ENCODE peak calls at places on chromosomes 16 and 17, in four cellular contexts. Q is IMR-90, C is left ventricle myocardium inferior, N is right cardiac atrium. M is an unnamed sample.

GRCh38 chr17:75036643-75037268 is 10.0 kb downstream of the ATP5PD start:
- DNase-seq in C (peak; percentile 89), N (peak; percentile 94), Q (peak; percentile 77), M (peak; percentile 55)

GRCh38 chr17:20997711-20998570 is 44.9 kb downstream of the USP22 start:
- DNase-seq in C (no peak), Q (no peak), N (no peak), M (peak; percentile 76)

GRCh38 chr17:10224592-10225195 is 26.3 kb upstream of the GAS7 start:
- DNase-seq in Q (no peak), C (no peak), N (no peak), M (no peak)

GRCh38 chr17:7573324-7574080 is 5.9 kb upstream of the CD68 start:
- DNase-seq in C (peak; percentile 90), Q (peak; percentile 90), N (peak; percentile 96), M (peak; percentile 98)

GRCh38 chr16:65065031-65065430 is 56.8 kb downstream of the CDH11 start:
- DNase-seq in C (no peak), N (no peak), Q (no peak), M (no peak)

GRCh38 chr16:88619859-88620655 is 18.3 kb upstream of the IL17C start:
- DNase-seq in Q (peak; percentile 98), C (no peak), N (no peak), M (no peak)

GRCh38 chr16:89118361-89119061 is 24.9 kb downstream of the ACSF3 start:
- DNase-seq in Q (no peak), C (peak; percentile 3), N (peak; percentile 43), M (no peak)

GRCh38 chr16:80723981-80724380 is 80.4 kb downstream of the CDYL2 start:
- DNase-seq in C (no peak), N (no peak), Q (no peak), M (no peak)

GRCh38 chr16:1331712-1332617 is 1.5 kb upstream of the BAIAP3 start:
- DNase-seq in Q (peak; percentile 30), N (peak; percentile 78), C (peak; percentile 63), M (peak; percentile 97)

GRCh38 chr16:54934536-54935410 is 4.1 kb downstream of the IRX5 start:
- DNase-seq in C (no peak), N (peak; percentile 39), Q (no peak), M (peak; percentile 85)

GRCh38 chr17:73791644-73792043 is 147.4 kb upstream of the SDK2 start:
- DNase-seq in C (no peak), N (no peak), Q (no peak), M (no peak)

GRCh38 chr17:17186051-17186450 is 20.1 kb downstream of the PLD6 start:
- DNase-seq in Q (peak; percentile 12), N (no peak), C (no peak), M (no peak)

GRCh38 chr17:77107506-77108433 is 33.0 kb upstream of the SEC14L1 start:
- DNase-seq in C (no peak), N (no peak), Q (peak; percentile 39), M (no peak)

GRCh38 chr17:72954595-72954994 is 137.9 kb downstream of the SLC39A11 start:
- DNase-seq in N (no peak), Q (no peak), C (no peak), M (no peak)

GRCh38 chr17:42937712-42938596 is 26.3 kb downstream of the AARSD1 start:
- DNase-seq in C (no peak), N (no peak), Q (peak; percentile 64), M (peak; percentile 81)

GRCh38 chr17:75110307-75110937 is 653 bp downstream of the ARMC7 start:
- DNase-seq in C (no peak), Q (no peak), N (peak; percentile 74), M (no peak)

GRCh38 chr16:29668267-29668666 is 5.2 kb downstream of the SPN start:
- DNase-seq in N (no peak), C (no peak), Q (no peak), M (no peak)

GRCh38 chr16:55324491-55325447 is 766 bp downstream of the IRX6 start:
- DNase-seq in C (no peak), N (no peak), Q (no peak), M (peak; percentile 72)

GRCh38 chr16:54397190-54397835 is 110.7 kb upstream of the IRX3 start:
- DNase-seq in Q (no peak), C (no peak), N (no peak), M (no peak)

GRCh38 chr17:35947156-35947585 is 3.7 kb upstream of the LYZL6 start:
- DNase-seq in Q (peak; percentile 21), N (peak; percentile 64), C (no peak), M (peak; percentile 53)

GRCh38 chr17:64385187-64386083 is 5.2 kb downstream of the PECAM1 start:
- DNase-seq in Q (peak; percentile 88), C (peak; percentile 34), N (peak; percentile 68), M (no peak)

GRCh38 chr16:79403534-79403933 is 197.0 kb downstream of the MAF start:
- DNase-seq in Q (no peak), N (no peak), C (no peak), M (no peak)

GRCh38 chr17:72578817-72579470 is 458.1 kb downstream of the SOX9 start:
- DNase-seq in C (no peak), N (no peak), Q (no peak), M (no peak)

GRCh38 chr17:62757518-62757951 is 50.6 kb downstream of the MARCHF10 start:
- DNase-seq in C (no peak), Q (peak; percentile 16), N (no peak), M (no peak)

GRCh38 chr16:79213214-79213613 is 387.3 kb downstream of the MAF start:
- DNase-seq in C (no peak), Q (no peak), N (no peak), M (peak; percentile 34)

GRCh38 chr17:48908047-48908843 is at the start of gene UBE2Z:
- DNase-seq in N (peak; percentile 98), Q (peak; percentile 95), C (peak; percentile 95), M (peak; percentile 98)

GRCh38 chr16:23039118-23039517 is 110.1 kb downstream of the USP31 start:
- DNase-seq in C (no peak), N (no peak), Q (no peak), M (no peak)
- H3K27me3 ChIP-seq in C (no peaks in the 10 kb centered on the region), N (no peaks in the 10 kb centered on the region), Q (no peaks in the 10 kb centered on the region), M (no peaks in the 10 kb centered on the region)

GRCh38 chr16:82761858-82762257 is 135.1 kb downstream of the CDH13 start:
- DNase-seq in Q (peak; percentile 38), N (no peak), C (no peak), M (no peak)

GRCh38 chr16:82767808-82768207 is 141.0 kb downstream of the CDH13 start:
- DNase-seq in C (no peak), Q (no peak), N (no peak), M (no peak)

GRCh38 chr16:82767198-82767597 is 140.4 kb downstream of the CDH13 start:
- DNase-seq in C (no peak), Q (no peak), N (no peak), M (no peak)

GRCh38 chr16:82761236-82761635 is 134.5 kb downstream of the CDH13 start:
- DNase-seq in Q (peak; percentile 74), N (peak; percentile 87), C (peak; percentile 87), M (no peak)

DNA sequence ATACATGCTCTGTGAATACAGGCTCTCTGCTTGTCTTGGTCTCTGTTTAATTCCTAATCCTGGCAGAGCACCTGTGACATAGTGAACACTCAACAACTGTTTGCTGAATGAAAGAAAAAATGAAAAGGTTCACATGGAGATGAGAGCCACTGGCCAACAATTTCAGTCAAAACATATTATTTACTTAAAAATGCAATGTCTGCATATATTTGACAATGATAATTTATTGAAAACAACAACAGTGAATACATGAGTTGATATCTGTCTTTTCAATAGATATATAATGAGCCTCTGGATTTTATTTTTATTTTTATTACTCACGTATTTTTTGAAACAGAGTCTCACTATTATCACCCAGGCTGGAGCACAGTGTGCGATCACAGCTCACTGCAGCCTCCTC is 136.6 kb downstream of the CDH13 start:
- DNase-seq in Q (no peak), N (no peak), C (no peak), M (no peak)
- H3K4me3 ChIP-seq in Q (no peak overlapping the region), N (no peak overlapping the region), C (no peak overlapping the region), M (no peak overlapping the region)

DNA sequence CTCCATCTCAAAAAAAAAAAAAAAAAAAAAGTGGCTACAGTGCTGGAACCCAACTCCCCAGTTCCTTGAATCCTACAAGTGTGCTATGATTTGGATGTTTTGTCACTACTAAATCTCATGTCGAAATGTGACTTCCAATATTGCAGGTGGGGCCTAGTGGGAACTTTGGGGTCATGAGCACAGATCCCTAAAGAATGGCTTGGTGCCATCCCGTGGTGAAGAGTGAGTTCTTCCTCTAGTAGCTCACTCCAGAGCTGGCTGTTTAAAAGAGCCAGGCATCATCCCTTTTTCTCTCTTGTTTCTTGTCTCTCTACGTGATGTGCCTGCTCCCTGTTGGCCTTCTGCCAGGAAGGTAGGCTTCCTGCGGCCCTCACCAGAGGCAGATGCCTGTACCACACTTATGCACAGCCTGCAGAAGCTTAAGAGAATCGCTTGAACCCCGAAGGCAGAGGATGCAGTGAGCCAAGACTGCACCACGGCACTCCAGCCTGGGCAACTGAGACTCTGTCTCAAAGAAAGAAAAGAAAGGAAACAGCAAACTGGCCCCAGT is 3.0 kb downstream of the MT1E start:
- DNase-seq in Q (no peak), N (no peak), C (no peak), M (no peak)
- H3K27me3 ChIP-seq in Q (peaks cover 25% of the 10 kb centered on the region), N (no peaks in the 10 kb centered on the region), C (peaks cover 3% of the 10 kb centered on the region), M (peaks cover 94% of the 10 kb centered on the region)

DNA sequence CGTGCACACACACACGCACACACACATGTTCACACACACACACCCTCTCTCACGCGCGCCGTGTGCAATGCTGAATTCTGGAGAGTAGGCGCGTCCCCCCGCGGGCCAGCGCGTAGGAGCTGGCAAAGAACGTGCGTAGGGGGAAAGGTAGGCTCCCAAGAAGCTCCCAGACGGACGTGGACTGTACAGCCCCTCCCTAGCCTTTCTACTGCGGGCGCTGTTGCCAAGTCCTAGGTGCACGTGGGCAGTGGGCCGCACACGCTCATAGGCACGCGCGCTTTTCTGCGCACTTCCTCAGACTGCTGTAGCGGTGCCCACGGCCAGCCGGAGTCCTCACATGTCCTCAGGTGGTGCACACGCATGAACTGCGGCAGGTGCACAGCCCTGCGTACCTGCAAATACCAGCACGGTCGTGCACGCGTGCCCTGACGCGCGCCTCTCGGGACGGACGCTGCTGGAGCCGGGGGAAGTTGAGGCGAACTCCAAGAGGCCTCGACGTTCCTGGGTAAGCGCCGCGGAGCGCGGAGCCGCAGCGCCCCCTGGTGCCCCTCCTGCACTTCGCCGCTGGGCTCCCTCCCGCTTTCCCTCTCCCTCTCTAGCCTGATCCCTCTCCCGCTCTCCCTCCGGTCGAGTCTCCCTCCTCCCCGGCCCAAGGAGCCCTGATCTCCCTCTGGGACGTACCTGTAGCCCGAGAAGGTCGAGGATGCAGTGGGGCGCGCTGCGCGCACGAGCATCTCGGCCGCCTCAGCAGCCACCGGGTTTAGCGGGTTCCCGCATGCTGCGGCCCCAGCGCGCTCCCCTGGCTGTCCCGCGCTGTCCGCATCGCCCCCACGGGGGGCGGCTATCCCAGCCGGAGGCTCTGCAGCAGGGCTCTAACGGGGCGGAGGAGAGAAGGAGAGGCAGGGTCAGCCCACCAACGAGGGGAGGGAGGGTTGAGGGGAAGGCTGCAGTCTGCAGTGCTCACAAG is 749 bp downstream of the GRIN2A start:
- DNase-seq in Q (peak; percentile 11), N (peak; percentile 87), C (peak; percentile 52), M (peak; percentile 94)
- H3K4me3 ChIP-seq in Q (no peak overlapping the region), N (no peak overlapping the region), C (peak overlapping the region; percentile 61), M (peak overlapping the region; percentile 67)

GRCh38 chr17:53492532-53492931 is 330.2 kb upstream of the KIF2B start:
- DNase-seq in N (no peak), Q (no peak), C (no peak), M (no peak)

GRCh38 chr17:53499277-53499676 is 323.4 kb upstream of the KIF2B start:
- DNase-seq in C (no peak), Q (no peak), N (no peak), M (no peak)

GRCh38 chr17:53490447-53490968 is 332.2 kb upstream of the KIF2B start:
- DNase-seq in Q (no peak), C (no peak), N (no peak), M (no peak)

GRCh38 chr17:53496356-53496755 is 326.4 kb upstream of the KIF2B start:
- DNase-seq in C (no peak), N (no peak), Q (no peak), M (no peak)
- H3K27me3 ChIP-seq in C (no peaks in the 10 kb centered on the region), N (no peaks in the 10 kb centered on the region), Q (no peaks in the 10 kb centered on the region), M (no peaks in the 10 kb centered on the region)

M was measured in H7.